ENCODE peak calls at places on chromosomes 5 and 9, in five cellular contexts. One of them, this sample, is unnamed.

GRCh38 chr5:134851307-134851923 is 5.6 kb downstream of the C5orf24 start:
- DNase-seq in astrocyte of the spinal cord: peak; percentile 48
- DNase-seq in stimulated activated CD4-positive, alpha-beta T cell treated with anti-CD3 and anti-CD28 coated beads, Interleukin-4, amount 100 ng/mL, for 4 hours: no peak
- DNase-seq in coronary artery: no peak
- DNase-seq in NCI-H1417: no peak
- DNase-seq in this sample: peak; percentile 17

GRCh38 chr5:150630459-150631325 is 9.8 kb upstream of the SYNPO start:
- DNase-seq in astrocyte of the spinal cord: no peak
- DNase-seq in stimulated activated CD4-positive, alpha-beta T cell treated with anti-CD3 and anti-CD28 coated beads, Interleukin-4, amount 100 ng/mL, for 4 hours: no peak
- DNase-seq in coronary artery: no peak
- DNase-seq in NCI-H1417: no peak
- DNase-seq in this sample: no peak

GRCh38 chr5:68709229-68709628 is 384.6 kb upstream of the SLC30A5 start:
- DNase-seq in astrocyte of the spinal cord: no peak
- DNase-seq in stimulated activated CD4-positive, alpha-beta T cell treated with anti-CD3 and anti-CD28 coated beads, Interleukin-4, amount 100 ng/mL, for 4 hours: no peak
- DNase-seq in coronary artery: no peak
- DNase-seq in NCI-H1417: no peak
- DNase-seq in this sample: no peak

GRCh38 chr5:42396111-42396510 is 27.1 kb upstream of the GHR start:
- DNase-seq in astrocyte of the spinal cord: no peak
- DNase-seq in stimulated activated CD4-positive, alpha-beta T cell treated with anti-CD3 and anti-CD28 coated beads, Interleukin-4, amount 100 ng/mL, for 4 hours: no peak
- DNase-seq in coronary artery: no peak
- DNase-seq in NCI-H1417: no peak
- DNase-seq in this sample: no peak

GRCh38 chr9:137168907-137169763 is 716 bp downstream of the LRRC26 start:
- DNase-seq in astrocyte of the spinal cord: peak; percentile 17
- DNase-seq in stimulated activated CD4-positive, alpha-beta T cell treated with anti-CD3 and anti-CD28 coated beads, Interleukin-4, amount 100 ng/mL, for 4 hours: no peak
- DNase-seq in coronary artery: no peak
- DNase-seq in NCI-H1417: peak; percentile 52
- DNase-seq in this sample: peak; percentile 54

GRCh38 chr9:117957267-117957666 is 253.1 kb downstream of the TLR4 start:
- DNase-seq in astrocyte of the spinal cord: no peak
- DNase-seq in stimulated activated CD4-positive, alpha-beta T cell treated with anti-CD3 and anti-CD28 coated beads, Interleukin-4, amount 100 ng/mL, for 4 hours: no peak
- DNase-seq in coronary artery: no peak
- DNase-seq in NCI-H1417: peak; percentile 49
- DNase-seq in this sample: no peak

GRCh38 chr5:94481059-94481458 is 137.3 kb downstream of the KIAA0825 start:
- DNase-seq in astrocyte of the spinal cord: no peak
- DNase-seq in stimulated activated CD4-positive, alpha-beta T cell treated with anti-CD3 and anti-CD28 coated beads, Interleukin-4, amount 100 ng/mL, for 4 hours: no peak
- DNase-seq in coronary artery: no peak
- DNase-seq in NCI-H1417: no peak
- DNase-seq in this sample: no peak

GRCh38 chr5:8984386-8984785 is 561.5 kb downstream of the SEMA5A start:
- DNase-seq in astrocyte of the spinal cord: no peak
- DNase-seq in stimulated activated CD4-positive, alpha-beta T cell treated with anti-CD3 and anti-CD28 coated beads, Interleukin-4, amount 100 ng/mL, for 4 hours: no peak
- DNase-seq in coronary artery: no peak
- DNase-seq in NCI-H1417: no peak
- DNase-seq in this sample: no peak

GRCh38 chr5:11683666-11684065 is 220.6 kb downstream of the CTNND2 start:
- DNase-seq in astrocyte of the spinal cord: no peak
- DNase-seq in stimulated activated CD4-positive, alpha-beta T cell treated with anti-CD3 and anti-CD28 coated beads, Interleukin-4, amount 100 ng/mL, for 4 hours: no peak
- DNase-seq in coronary artery: no peak
- DNase-seq in NCI-H1417: no peak
- DNase-seq in this sample: no peak

GRCh38 chr5:127820910-127821553 is 117.8 kb downstream of the CCDC192 start:
- DNase-seq in astrocyte of the spinal cord: peak; percentile 64
- DNase-seq in stimulated activated CD4-positive, alpha-beta T cell treated with anti-CD3 and anti-CD28 coated beads, Interleukin-4, amount 100 ng/mL, for 4 hours: no peak
- DNase-seq in coronary artery: no peak
- DNase-seq in NCI-H1417: no peak
- DNase-seq in this sample: no peak

GRCh38 chr9:129849901-129850300 is 14.6 kb downstream of the USP20 start:
- DNase-seq in astrocyte of the spinal cord: peak; percentile 47
- DNase-seq in stimulated activated CD4-positive, alpha-beta T cell treated with anti-CD3 and anti-CD28 coated beads, Interleukin-4, amount 100 ng/mL, for 4 hours: no peak
- DNase-seq in coronary artery: no peak
- DNase-seq in NCI-H1417: no peak
- DNase-seq in this sample: no peak

GRCh38 chr9:100206899-100207298 is 107.9 kb downstream of the INVS start:
- DNase-seq in astrocyte of the spinal cord: peak; percentile 25
- DNase-seq in stimulated activated CD4-positive, alpha-beta T cell treated with anti-CD3 and anti-CD28 coated beads, Interleukin-4, amount 100 ng/mL, for 4 hours: no peak
- DNase-seq in coronary artery: no peak
- DNase-seq in NCI-H1417: no peak
- DNase-seq in this sample: no peak

GRCh38 chr5:40679071-40679997 is at the start of gene PTGER4:
- DNase-seq in astrocyte of the spinal cord: peak; percentile 96
- DNase-seq in stimulated activated CD4-positive, alpha-beta T cell treated with anti-CD3 and anti-CD28 coated beads, Interleukin-4, amount 100 ng/mL, for 4 hours: peak; percentile 94
- DNase-seq in coronary artery: peak; percentile 95
- DNase-seq in NCI-H1417: peak; percentile 48
- DNase-seq in this sample: peak; percentile 59

GRCh38 chr5:109533847-109534272 is 124.1 kb upstream of the PJA2 start:
- DNase-seq in astrocyte of the spinal cord: no peak
- DNase-seq in stimulated activated CD4-positive, alpha-beta T cell treated with anti-CD3 and anti-CD28 coated beads, Interleukin-4, amount 100 ng/mL, for 4 hours: no peak
- DNase-seq in coronary artery: no peak
- DNase-seq in NCI-H1417: no peak
- DNase-seq in this sample: no peak

GRCh38 chr5:11622785-11623184 is 281.5 kb downstream of the CTNND2 start:
- DNase-seq in astrocyte of the spinal cord: no peak
- DNase-seq in stimulated activated CD4-positive, alpha-beta T cell treated with anti-CD3 and anti-CD28 coated beads, Interleukin-4, amount 100 ng/mL, for 4 hours: no peak
- DNase-seq in coronary artery: no peak
- DNase-seq in NCI-H1417: no peak
- DNase-seq in this sample: no peak

GRCh38 chr9:16272766-16273165 is 597.7 kb downstream of the BNC2 start:
- DNase-seq in astrocyte of the spinal cord: no peak
- DNase-seq in stimulated activated CD4-positive, alpha-beta T cell treated with anti-CD3 and anti-CD28 coated beads, Interleukin-4, amount 100 ng/mL, for 4 hours: no peak
- DNase-seq in coronary artery: no peak
- DNase-seq in NCI-H1417: no peak
- DNase-seq in this sample: no peak

GRCh38 chr9:79701651-79702050 is 129.9 kb downstream of the TLE4 start:
- DNase-seq in astrocyte of the spinal cord: no peak
- DNase-seq in stimulated activated CD4-positive, alpha-beta T cell treated with anti-CD3 and anti-CD28 coated beads, Interleukin-4, amount 100 ng/mL, for 4 hours: no peak
- DNase-seq in coronary artery: no peak
- DNase-seq in NCI-H1417: no peak
- DNase-seq in this sample: no peak

GRCh38 chr9:114156311-114156657 is 947 bp downstream of the COL27A1 start:
- DNase-seq in astrocyte of the spinal cord: no peak
- DNase-seq in stimulated activated CD4-positive, alpha-beta T cell treated with anti-CD3 and anti-CD28 coated beads, Interleukin-4, amount 100 ng/mL, for 4 hours: no peak
- DNase-seq in coronary artery: no peak
- DNase-seq in NCI-H1417: no peak
- DNase-seq in this sample: no peak

GRCh38 chr9:97313746-97314145 is 6.3 kb downstream of the CCDC180 start:
- DNase-seq in astrocyte of the spinal cord: no peak
- DNase-seq in stimulated activated CD4-positive, alpha-beta T cell treated with anti-CD3 and anti-CD28 coated beads, Interleukin-4, amount 100 ng/mL, for 4 hours: no peak
- DNase-seq in coronary artery: no peak
- DNase-seq in NCI-H1417: no peak
- DNase-seq in this sample: no peak

GRCh38 chr5:124644582-124644981 is 101.9 kb downstream of the ZNF608 start:
- DNase-seq in astrocyte of the spinal cord: no peak
- DNase-seq in stimulated activated CD4-positive, alpha-beta T cell treated with anti-CD3 and anti-CD28 coated beads, Interleukin-4, amount 100 ng/mL, for 4 hours: no peak
- DNase-seq in coronary artery: no peak
- DNase-seq in NCI-H1417: no peak
- DNase-seq in this sample: no peak

This sample was measured in NCI-H2227 treated with DMSO at 0.1 percent for 48 hours.